ENCODE peak calls at places on chromosomes 5 and 9, in seven cellular contexts. W is AG09319; U is endodermal cell; V is left ventricle myocardium inferior; Z is Peyer's patch; G is CD8-positive, alpha-beta T cell; C is Calu3. K is an unnamed sample.

GRCh38 chr5:115815693-115816225 is 700 bp downstream of the CDO1 start:
- DNase-seq in G (no peak), U (no peak), W (no peak), V (peak; percentile 15), C (no peak), Z (no peak), K (peak; percentile 19)

GRCh38 chr5:150153957-150154617 is 1.6 kb downstream of the PDGFRB start:
- DNase-seq in U (peak; percentile 72), Z (no peak), W (no peak), V (no peak), G (no peak), C (no peak), K (no peak)

GRCh38 chr5:149546974-149547373 is 4.3 kb downstream of the CSNK1A1 start:
- DNase-seq in W (no peak), G (no peak), Z (no peak), U (no peak), C (peak; percentile 57), V (no peak), K (no peak)

GRCh38 chr5:3896098-3896497 is 300.5 kb downstream of the IRX1 start:
- DNase-seq in U (no peak), C (no peak), Z (no peak), W (no peak), G (no peak), V (no peak), K (no peak)

GRCh38 chr5:151469992-151470391 is 22.6 kb downstream of the SLC36A1 start:
- DNase-seq in G (no peak), V (no peak), C (no peak), Z (no peak), W (no peak), U (no peak), K (no peak)

GRCh38 chr5:78509884-78510769 is 138.4 kb downstream of the LHFPL2 start:
- DNase-seq in Z (peak; percentile 83), W (no peak), U (peak; percentile 87), G (no peak), C (peak; percentile 60), V (peak; percentile 81), K (peak; percentile 79)

GRCh38 chr9:124861342-124862229 is at the start of the genes ARPC5L and RPL35:
- DNase-seq in G (peak; percentile 90), Z (peak; percentile 98), C (peak; percentile 93), V (peak; percentile 94), W (peak; percentile 82), U (peak; percentile 96), K (peak; percentile 99)

GRCh38 chr9:129669141-129669718 is 3.8 kb downstream of the PRRX2 start:
- DNase-seq in C (no peak), W (no peak), Z (no peak), U (no peak), G (no peak), V (no peak), K (no peak)

GRCh38 chr5:186091-187041 is 4.9 kb upstream of the LRRC14B start:
- DNase-seq in Z (no peak), U (no peak), V (no peak), W (no peak), C (no peak), G (no peak), K (no peak)

GRCh38 chr5:172534229-172535169 is 80.2 kb upstream of the SH3PXD2B start:
- DNase-seq in C (no peak), U (peak; percentile 39), V (no peak), G (no peak), W (no peak), Z (peak; percentile 48), K (no peak)

GRCh38 chr5:178114325-178115135 is 1.2 kb downstream of the N4BP3 start:
- DNase-seq in W (no peak), U (peak; percentile 83), C (peak; percentile 37), V (no peak), G (peak; percentile 33), Z (peak; percentile 67), K (no peak)

GRCh38 chr5:53373420-53374188 is 106.8 kb upstream of the FST start:
- DNase-seq in V (no peak), C (no peak), U (no peak), G (no peak), W (no peak), Z (no peak), K (no peak)

GRCh38 chr5:108143581-108143980 is 238.3 kb downstream of the FBXL17 start:
- DNase-seq in G (no peak), U (no peak), C (no peak), V (no peak), Z (no peak), W (no peak), K (no peak)

GRCh38 chr9:79973627-79974026 is 401.9 kb downstream of the TLE4 start:
- DNase-seq in C (no peak), V (no peak), W (no peak), G (no peak), Z (no peak), U (no peak), K (no peak)

GRCh38 chr9:81665514-81665838 is 23.9 kb downstream of the TLE1 start:
- DNase-seq in C (no peak), G (no peak), Z (no peak), U (peak; percentile 75), W (no peak), V (no peak), K (no peak)

GRCh38 chr5:62133426-62133825 is 172.6 kb upstream of the KIF2A start:
- DNase-seq in W (no peak), U (no peak), Z (no peak), C (no peak), G (no peak), V (no peak), K (no peak)

GRCh38 chr5:150358261-150359095 is 981 bp downstream of the TCOF1 start:
- DNase-seq in V (no peak), G (no peak), W (no peak), C (no peak), U (no peak), Z (no peak), K (no peak)

GRCh38 chr5:170182461-170182860 is 50.3 kb upstream of the C5orf58 start:
- DNase-seq in W (no peak), U (no peak), C (no peak), V (no peak), G (no peak), Z (no peak), K (no peak)

GRCh38 chr9:14547245-14548060 is 145.8 kb downstream of the ZDHHC21 start:
- DNase-seq in Z (no peak), G (no peak), C (no peak), V (no peak), W (no peak), U (peak; percentile 94), K (no peak)

GRCh38 chr5:80793354-80793753 is 138.6 kb upstream of the DHFR start:
- DNase-seq in G (no peak), Z (no peak), U (no peak), C (no peak), V (no peak), W (no peak), K (no peak)

GRCh38 chr5:157479612-157480510 is 19.8 kb downstream of the NIPAL4 start:
- DNase-seq in C (no peak), W (no peak), Z (no peak), U (no peak), G (no peak), V (no peak), K (no peak)

GRCh38 chr9:127455299-127455992 is 4.1 kb downstream of the LRSAM1 start:
- DNase-seq in U (peak; percentile 58), Z (peak; percentile 54), G (no peak), W (no peak), V (peak; percentile 44), C (peak; percentile 59), K (no peak)
- TF ChIP-seq CTCF in U (peak; percentile 57), Z (peak; percentile 50), G (no peak), W (peak; percentile 15), V (peak; percentile 55), C (peak; percentile 26), K (no peak)

GRCh38 chr9:71987471-71988371 is 72.7 kb downstream of the C9orf57 start:
- DNase-seq in V (no peak), U (no peak), Z (no peak), W (no peak), C (no peak), G (no peak), K (no peak)

GRCh38 chr9:71985070-71985956 is 73.9 kb downstream of the C9orf85 start:
- DNase-seq in U (peak; percentile 70), W (no peak), Z (no peak), G (no peak), V (no peak), C (no peak), K (no peak)

GRCh38 chr9:71986860-71987259 is 73.6 kb downstream of the C9orf57 start:
- DNase-seq in Z (no peak), W (no peak), C (no peak), G (no peak), U (no peak), V (no peak), K (no peak)

GRCh38 chr9:71984388-71985069 is 73.1 kb downstream of the C9orf85 start:
- DNase-seq in W (peak; percentile 14), G (no peak), U (peak; percentile 65), Z (peak; percentile 66), V (peak; percentile 62), C (no peak), K (no peak)

DNA sequence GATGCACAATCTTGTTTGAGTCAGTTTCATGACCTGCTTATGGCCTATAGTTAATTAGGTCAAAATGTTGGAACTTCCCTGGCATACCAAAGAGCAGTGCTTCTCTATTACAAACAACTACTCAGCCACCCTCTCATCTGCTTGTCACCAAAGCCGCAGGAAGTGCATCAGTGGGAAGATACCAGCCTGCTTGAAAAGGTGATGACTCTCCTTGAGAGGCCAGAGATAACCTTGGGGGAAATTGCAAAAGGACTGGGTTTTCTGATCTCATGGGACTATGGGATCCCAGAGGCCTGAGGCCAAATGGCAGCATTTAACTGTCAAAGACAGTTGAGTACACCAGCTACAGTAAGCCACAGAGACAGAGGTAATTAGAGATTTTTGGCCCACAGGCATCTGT is 69.9 kb downstream of the C9orf57 start:
- DNase-seq in G (no peak), W (no peak), V (no peak), U (no peak), C (no peak), Z (no peak), K (no peak)
- TF ChIP-seq CTCF in G (no peak), W (no peak), V (no peak), U (no peak), C (no peak), Z (no peak), K (no peak)

DNA sequence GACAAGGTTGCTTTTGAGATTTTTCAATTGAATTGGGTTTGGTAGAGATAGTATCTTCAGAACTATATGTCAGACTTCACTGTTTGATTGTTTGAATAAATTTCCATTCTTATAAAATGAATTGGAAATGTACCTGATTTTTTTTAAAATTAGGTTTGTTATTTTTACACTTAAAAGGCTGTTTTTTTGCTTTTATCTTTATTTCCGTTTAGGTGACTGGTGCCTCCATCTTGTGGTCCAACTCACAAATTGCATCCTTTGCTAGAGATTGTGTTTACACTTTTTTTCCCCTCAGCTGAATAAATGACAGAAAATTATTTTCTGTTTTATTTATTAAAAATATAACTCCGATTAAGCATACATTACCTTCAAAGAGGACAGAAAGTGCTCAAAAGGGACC is 15.6 kb downstream of the NDUFAF2 start:
- DNase-seq in V (no peak), Z (no peak), C (no peak), W (no peak), G (no peak), U (no peak), K (no peak)
- TF ChIP-seq CTCF in V (peak; percentile 48), Z (peak; percentile 27), C (peak; percentile 39), W (peak; percentile 59), G (peak; percentile 74), U (peak; percentile 83), K (peak; percentile 22)

DNA sequence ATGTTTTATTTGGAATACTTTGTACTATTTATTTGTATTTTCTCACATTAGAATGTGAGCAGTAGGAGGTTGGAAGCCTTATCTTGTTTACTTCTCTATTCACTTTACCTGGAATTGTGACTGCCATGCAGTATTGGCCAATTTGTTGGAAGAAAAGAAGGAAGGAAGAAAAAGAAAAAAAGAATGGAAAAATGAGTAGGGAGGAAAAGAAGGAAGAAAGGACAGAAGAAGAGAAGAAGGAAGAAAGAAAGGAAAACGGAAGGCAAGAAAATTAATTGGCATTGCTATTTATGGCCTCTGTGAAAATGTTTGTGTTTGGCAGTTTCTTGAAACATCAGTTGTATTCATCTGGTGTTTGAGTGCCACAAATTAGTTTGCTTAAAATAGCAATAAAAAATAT is 575.2 kb upstream of the ZNF608 start:
- DNase-seq in W (no peak), U (no peak), C (no peak), Z (no peak), G (no peak), V (no peak), K (no peak)
- TF ChIP-seq CTCF in W (no peak), U (no peak), C (no peak), Z (no peak), G (no peak), V (no peak), K (no peak)